ENCODE peak calls at places on chromosomes 11 and 22, in nine cellular contexts. A, Z, J, V, L, R, H, U and O are unnamed samples.

GRCh38 chr11:78414321-78415051 is 3.1 kb downstream of the GAB2 start:
- DNase-seq in A (no peak), Z (no peak), J (no peak), V (peak), L (no peak), R (no peak), H (peak), U (peak), O (no peak)

GRCh38 chr11:115104851-115105453 is 399.3 kb downstream of the CADM1 start:
- DNase-seq in A (no peak), Z (no peak), J (no peak), V (no peak), L (no peak), R (no peak), H (no peak), U (no peak), O (no peak)

GRCh38 chr11:117641008-117641915 is 155.8 kb downstream of the DSCAML1 start:
- DNase-seq in A (no peak), Z (no peak), J (peak), V (no peak), L (no peak), R (no peak), H (no peak), U (no peak), O (no peak)

GRCh38 chr11:65502274-65502851 is 3.5 kb downstream of the MALAT1 start:
- DNase-seq in A (no peak), Z (no peak), J (no peak), V (peak), L (no peak), R (no peak), H (no peak), U (peak), O (no peak)

GRCh38 chr22:22042599-22043295 is 60.2 kb upstream of the TOP3B start:
- DNase-seq in A (no peak), Z (no peak), J (no peak), V (no peak), L (no peak), R (no peak), H (no peak), U (no peak), O (no peak)

GRCh38 chr11:45145421-45146071 is 893 bp upstream of the PRDM11 start:
- DNase-seq in A (no peak), Z (peak), J (no peak), V (peak), L (peak), R (no peak), H (no peak), U (peak), O (no peak)

GRCh38 chr11:33530824-33531223 is 169.8 kb downstream of the C11orf91 start:
- DNase-seq in A (peak), Z (no peak), J (no peak), V (peak), L (no peak), R (no peak), H (no peak), U (peak), O (no peak)

GRCh38 chr22:26586556-26587325 is 3.2 kb downstream of the TPST2 start:
- DNase-seq in A (no peak), Z (no peak), J (no peak), V (no peak), L (no peak), R (peak), H (no peak), U (no peak), O (no peak)

GRCh38 chr11:94511932-94512781 is at the start of gene C11orf97:
- DNase-seq in A (no peak), Z (peak), J (peak), V (peak), L (peak), R (peak), H (peak), U (peak), O (no peak)

GRCh38 chr11:45743556-45744468 is 61.1 kb upstream of the SLC35C1 start:
- DNase-seq in A (no peak), Z (no peak), J (no peak), V (no peak), L (no peak), R (no peak), H (no peak), U (no peak), O (no peak)

GRCh38 chr22:42294034-42294985 is 23.9 kb upstream of the TCF20 start:
- DNase-seq in A (no peak), Z (no peak), J (no peak), V (peak), L (peak), R (no peak), H (peak), U (peak), O (peak)

GRCh38 chr11:75851203-75851602 is 36.2 kb downstream of the UVRAG start:
- DNase-seq in A (peak), Z (no peak), J (no peak), V (peak), L (no peak), R (no peak), H (no peak), U (peak), O (no peak)

GRCh38 chr22:29478326-29479276 is 1.4 kb upstream of the NEFH start:
- DNase-seq in A (no peak), Z (peak), J (no peak), V (peak), L (peak), R (no peak), H (peak), U (peak), O (no peak)

GRCh38 chr11:102451693-102452460 is 688 bp downstream of the TMEM123 start:
- DNase-seq in A (peak), Z (peak), J (peak), V (peak), L (peak), R (peak), H (peak), U (peak), O (peak)

GRCh38 chr11:69660001-69660500 is 15.1 kb downstream of the LTO1 start:
- DNase-seq in A (no peak), Z (no peak), J (no peak), V (no peak), L (no peak), R (no peak), H (no peak), U (no peak), O (no peak)

GRCh38 chr22:29700949-29701927 is 18.6 kb upstream of the CABP7 start:
- DNase-seq in A (no peak), Z (no peak), J (no peak), V (no peak), L (peak), R (no peak), H (peak), U (peak), O (peak)